ENCODE peak calls at places on chromosomes 16 and 17, in ten cellular contexts. G is stomach; U is breast epithelium; J is psoas muscle; K is AG09309; M is epithelial cell of esophagus; F is H1; V is mucosa of descending colon; A is astrocyte of the spinal cord; D is CD8-positive, alpha-beta T cell. X is an unnamed sample.

GRCh38 chr16:2252806-2253148 is 1.4 kb upstream of the ECI1 start:
- DNase-seq in G (no peak), U (no peak), J (no peak), K (no peak), M (no peak), F (no peak), V (no peak), A (no peak), D (no peak), X (no peak)

GRCh38 chr17:73138541-73139138 is 26.2 kb upstream of the SSTR2 start:
- DNase-seq in G (no peak), U (no peak), J (no peak), K (no peak), M (no peak), F (no peak), V (no peak), A (no peak), D (no peak), X (no peak)

GRCh38 chr17:63911041-63911635 is at the start of gene CSHL1:
- DNase-seq in G (no peak), U (no peak), J (no peak), K (no peak), M (no peak), F (no peak), V (peak; percentile 31), A (no peak), D (no peak), X (no peak)

GRCh38 chr17:38815576-38816193 is 9.4 kb downstream of the CWC25 start:
- DNase-seq in G (no peak), U (no peak), J (no peak), K (peak; percentile 56), M (peak; percentile 50), F (no peak), V (no peak), A (peak; percentile 52), D (no peak), X (peak; percentile 73)

GRCh38 chr16:17432902-17433576 is 37.7 kb downstream of the XYLT1 start:
- DNase-seq in G (no peak), U (no peak), J (no peak), K (peak; percentile 34), M (no peak), F (no peak), V (no peak), A (no peak), D (no peak), X (no peak)

GRCh38 chr17:15510361-15510760 is 42.9 kb upstream of the CDRT4 start:
- DNase-seq in G (no peak), U (no peak), J (no peak), K (peak; percentile 44), M (peak; percentile 68), F (no peak), V (no peak), A (peak; percentile 76), D (no peak), X (no peak)

GRCh38 chr17:45230787-45231480 is 9.2 kb downstream of the FMNL1 start:
- DNase-seq in G (no peak), U (no peak), J (peak; percentile 45), K (no peak), M (peak; percentile 71), F (no peak), V (no peak), A (no peak), D (no peak), X (no peak)

GRCh38 chr17:33964344-33964979 is 290.6 kb upstream of the CCL2 start:
- DNase-seq in G (no peak), U (no peak), J (no peak), K (no peak), M (no peak), F (no peak), V (no peak), A (no peak), D (no peak), X (no peak)

GRCh38 chr17:28334666-28335200 is 539 bp downstream of the IFT20 start:
- DNase-seq in G (no peak), U (no peak), J (no peak), K (peak; percentile 21), M (peak; percentile 44), F (no peak), V (no peak), A (no peak), D (no peak), X (no peak)

GRCh38 chr16:17476414-17477259 is 5.9 kb upstream of the XYLT1 start:
- DNase-seq in G (peak; percentile 54), U (no peak), J (peak; percentile 18), K (no peak), M (peak; percentile 43), F (peak; percentile 65), V (peak; percentile 61), A (peak; percentile 71), D (peak; percentile 45), X (no peak)

DNA sequence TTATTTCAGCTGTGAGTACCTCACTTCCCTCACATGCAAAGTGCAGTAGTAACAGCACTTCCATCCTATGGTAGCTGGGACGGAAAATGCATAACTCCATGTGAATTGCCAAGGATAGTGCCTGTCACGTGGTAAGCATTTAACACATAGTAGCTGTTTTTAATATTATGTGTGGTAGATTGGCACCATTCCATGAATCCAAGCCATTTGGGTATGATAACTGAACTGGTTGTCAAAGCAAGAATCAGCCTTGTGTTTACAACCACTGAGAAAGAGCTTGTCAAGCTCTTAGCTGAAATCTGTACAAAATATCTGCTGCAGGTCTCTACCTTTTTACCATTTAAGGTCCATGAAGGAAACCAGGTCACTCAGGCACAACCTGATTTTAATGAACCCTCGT is 345.8 kb downstream of the CDH13 start:
- DNase-seq in G (no peak), U (no peak), J (no peak), K (no peak), M (no peak), F (no peak), V (no peak), A (no peak), D (no peak), X (no peak)
- TF ChIP-seq CTCF in G (no peak), U (no peak), J (no peak), K (no peak), M (no peak), F (no peak), V (no peak), A (no peak), D (no peak), X (no peak)

DNA sequence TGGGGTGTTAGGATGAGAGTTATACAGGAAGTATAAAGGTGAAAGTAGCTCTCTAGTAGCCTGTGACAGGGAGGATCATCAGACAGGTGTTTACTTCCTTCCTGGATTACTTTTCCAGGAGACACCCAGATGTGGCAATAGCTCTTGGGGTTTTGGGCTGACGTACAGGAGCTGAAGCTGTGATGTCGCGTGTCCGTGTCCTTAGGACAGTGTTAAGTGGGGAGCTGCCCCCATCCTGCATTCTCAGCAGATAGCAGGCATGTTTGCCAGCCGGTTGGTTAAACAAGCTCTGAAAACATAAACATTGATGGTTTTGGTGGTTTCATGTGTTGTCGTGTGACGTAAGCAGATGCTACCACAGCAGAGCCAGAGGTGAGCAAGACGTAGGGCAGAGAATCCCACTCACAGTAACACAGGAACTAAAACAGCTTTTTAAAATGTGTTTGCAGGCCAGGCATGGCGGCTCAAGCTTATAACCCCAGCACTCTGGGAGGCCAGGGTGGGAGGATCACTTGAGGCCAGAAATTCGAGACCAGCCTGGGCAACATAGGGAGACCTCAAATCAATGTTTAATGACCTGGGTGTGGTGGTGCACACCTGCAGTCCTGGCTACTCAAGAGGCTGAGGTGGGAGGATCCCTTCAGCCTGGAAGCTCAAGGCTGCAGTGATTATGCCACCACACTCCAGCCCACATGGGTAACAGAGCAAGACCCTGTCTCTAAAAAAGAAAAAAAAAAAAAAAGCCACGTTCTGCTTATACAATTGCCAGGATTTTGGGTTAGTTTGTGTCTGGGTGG is 18.3 kb upstream of the IL17C start:
- DNase-seq in G (no peak), U (no peak), J (no peak), K (no peak), M (no peak), F (no peak), V (no peak), A (peak; percentile 17), D (peak; percentile 76), X (no peak)
- H3K4me3 ChIP-seq in G (no peak overlapping the region), U (no peak overlapping the region), J (no peak overlapping the region), K (no peak overlapping the region), M (no peak overlapping the region), F (no peak overlapping the region), V (no peak overlapping the region), A (no peak overlapping the region), D (no peak overlapping the region), X (no peak overlapping the region)

DNA sequence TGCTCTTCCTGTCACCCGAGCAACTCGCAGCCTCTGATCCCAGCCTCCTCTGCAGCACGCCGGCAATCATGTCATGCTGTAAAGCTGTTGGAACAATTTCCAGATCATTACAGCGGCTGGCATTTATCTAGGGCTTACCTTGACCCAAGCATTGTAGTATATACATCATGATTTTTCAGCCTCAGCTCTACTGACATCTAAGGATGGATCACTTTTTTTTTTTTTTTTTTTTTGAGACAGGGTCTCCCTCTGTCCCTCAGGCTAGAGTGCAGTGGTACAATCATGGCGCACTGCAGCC is 103.3 kb downstream of the CMIP start:
- DNase-seq in G (no peak), U (no peak), J (no peak), K (no peak), M (no peak), F (no peak), V (no peak), A (no peak), D (no peak), X (no peak)
- TF ChIP-seq CTCF in G (no peak), U (no peak), J (no peak), K (no peak), M (no peak), F (no peak), V (no peak), A (no peak), D (no peak), X (no peak)

GRCh38 chr16:56999409-57000270 is 10.3 kb downstream of the NLRC5 start:
- DNase-seq in G (peak; percentile 43), U (no peak), J (no peak), K (no peak), M (no peak), F (no peak), V (no peak), A (no peak), D (no peak), X (no peak)

GRCh38 chr16:56998352-56998751 is 9.0 kb downstream of the NLRC5 start:
- DNase-seq in G (no peak), U (no peak), J (no peak), K (no peak), M (no peak), F (no peak), V (no peak), A (no peak), D (no peak), X (no peak)

GRCh38 chr16:56997264-56997663 is 7.9 kb downstream of the NLRC5 start:
- DNase-seq in G (no peak), U (no peak), J (no peak), K (no peak), M (no peak), F (no peak), V (no peak), A (no peak), D (no peak), X (no peak)

GRCh38 chr16:56998861-56999260 is 9.5 kb downstream of the NLRC5 start:
- DNase-seq in G (no peak), U (no peak), J (no peak), K (no peak), M (no peak), F (no peak), V (no peak), A (no peak), D (no peak), X (no peak)

DNA sequence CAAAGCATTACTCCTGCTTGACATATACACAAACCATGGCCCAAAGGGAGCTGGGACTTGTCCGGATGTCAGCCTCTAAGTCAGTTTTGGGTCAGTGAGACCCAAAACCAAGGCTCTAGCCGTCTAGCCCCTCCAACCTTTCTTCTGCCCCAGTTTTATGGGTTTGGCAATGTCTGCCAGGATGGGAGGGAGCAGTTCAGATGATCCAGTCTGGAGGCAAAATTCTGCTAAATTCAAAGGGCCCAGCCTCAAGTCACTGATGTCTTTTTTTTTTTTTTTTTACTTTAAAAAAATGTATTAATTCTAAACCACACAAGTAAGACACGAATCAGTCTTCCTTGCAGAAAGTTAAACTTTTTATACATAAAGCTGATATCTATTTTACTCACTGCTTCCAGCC is 8.6 kb downstream of the NLRC5 start:
- DNase-seq in G (no peak), U (no peak), J (no peak), K (no peak), M (no peak), F (no peak), V (no peak), A (no peak), D (no peak), X (no peak)
- H3K4me3 ChIP-seq in G (no peak overlapping the region), U (no peak overlapping the region), J (no peak overlapping the region), K (no peak overlapping the region), M (no peak overlapping the region), F (no peak overlapping the region), V (no peak overlapping the region), A (no peak overlapping the region), D (no peak overlapping the region), X (no peak overlapping the region)

X was measured in epithelial cell of proximal tubule.